ENCODE peak calls at places on chromosomes 16 and 17, in ten cellular contexts. W is HFFc6, J is thoracic aorta, X is HCT116, M is HAP-1, U is transverse colon, O is astrocyte of the spinal cord, P is germinal center, Y is NCI-H1092 treated with DMSO at 0.1 percent for 48 hours, Q is ELR. T is an unnamed sample.

GRCh38 chr17:29929006-29929543 is 953 bp downstream of the SSH2 start:
- DNase-seq in W (peak; percentile 38), J (no peak), X (no peak), M (peak; percentile 50), U (peak; percentile 56), O (peak; percentile 45), P (peak; percentile 7), Y (peak; percentile 61), Q (peak; percentile 75), T (no peak)

GRCh38 chr17:1186923-1187771 is 7.4 kb upstream of the ABR start:
- DNase-seq in W (peak; percentile 83), J (no peak), X (peak; percentile 72), M (peak; percentile 73), U (peak; percentile 86), O (peak; percentile 86), P (peak; percentile 76), Y (peak; percentile 13), Q (peak; percentile 86), T (peak; percentile 31)

GRCh38 chr16:56344518-56345405 is 80.6 kb downstream of the AMFR start:
- DNase-seq in W (no peak), J (no peak), X (no peak), M (no peak), U (no peak), O (no peak), P (no peak), Y (no peak), Q (no peak), T (no peak)

GRCh38 chr16:56493131-56493530 is 26.7 kb downstream of the BBS2 start:
- DNase-seq in W (no peak), J (no peak), X (no peak), M (no peak), U (no peak), O (no peak), P (no peak), Y (no peak), Q (no peak), T (no peak)

GRCh38 chr16:668519-669171 is 713 bp downstream of the RHOT2 start:
- DNase-seq in W (no peak), J (no peak), X (no peak), M (no peak), U (no peak), O (no peak), P (no peak), Y (no peak), Q (peak; percentile 40), T (no peak)

GRCh38 chr16:1346422-1347285 is 5.0 kb downstream of the TSR3 start:
- DNase-seq in W (no peak), J (no peak), X (no peak), M (no peak), U (no peak), O (no peak), P (no peak), Y (no peak), Q (no peak), T (no peak)

GRCh38 chr16:81885976-81886586 is 107.0 kb downstream of the PLCG2 start:
- DNase-seq in W (no peak), J (no peak), X (peak; percentile 40), M (peak; percentile 34), U (no peak), O (peak; percentile 22), P (peak; percentile 67), Y (no peak), Q (peak; percentile 60), T (no peak)

GRCh38 chr16:53091508-53092211 is 36.9 kb downstream of the CHD9 start:
- DNase-seq in W (peak; percentile 89), J (no peak), X (no peak), M (no peak), U (peak; percentile 42), O (peak; percentile 94), P (peak; percentile 56), Y (peak; percentile 92), Q (peak; percentile 87), T (no peak)

GRCh38 chr16:17983847-17984639 is 352.5 kb downstream of the NPIPA8 start:
- DNase-seq in W (no peak), J (no peak), X (no peak), M (no peak), U (no peak), O (no peak), P (no peak), Y (no peak), Q (no peak), T (no peak)

GRCh38 chr17:79155701-79156100 is 81.1 kb downstream of the ENGASE start:
- DNase-seq in W (no peak), J (no peak), X (no peak), M (no peak), U (no peak), O (no peak), P (no peak), Y (no peak), Q (no peak), T (no peak)

GRCh38 chr17:50818266-50818665 is 17.1 kb upstream of the WFIKKN2 start:
- DNase-seq in W (no peak), J (no peak), X (no peak), M (no peak), U (no peak), O (no peak), P (no peak), Y (no peak), Q (peak; percentile 62), T (no peak)

GRCh38 chr17:76074390-76075363 is at the start of gene GALR2:
- DNase-seq in W (no peak), J (no peak), X (no peak), M (no peak), U (no peak), O (no peak), P (no peak), Y (no peak), Q (no peak), T (no peak)

GRCh38 chr17:27384261-27384701 is 72.0 kb upstream of the KSR1 start:
- DNase-seq in W (peak; percentile 98), J (peak; percentile 69), X (no peak), M (no peak), U (peak; percentile 24), O (peak; percentile 96), P (no peak), Y (peak; percentile 60), Q (peak; percentile 98), T (peak; percentile 47)

GRCh38 chr16:9333515-9333914 is 242.1 kb downstream of the HAPSTR1 start:
- DNase-seq in W (no peak), J (no peak), X (no peak), M (no peak), U (no peak), O (no peak), P (no peak), Y (no peak), Q (no peak), T (no peak)

GRCh38 chr16:49876716-49877129 is 20.8 kb upstream of the ZNF423 start:
- DNase-seq in W (no peak), J (no peak), X (no peak), M (peak; percentile 60), U (peak; percentile 86), O (peak; percentile 25), P (peak; percentile 71), Y (peak; percentile 31), Q (peak; percentile 25), T (no peak)

GRCh38 chr17:17876959-17877547 is 40.3 kb upstream of the SREBF1 start:
- DNase-seq in W (peak; percentile 24), J (peak; percentile 16), X (no peak), M (no peak), U (no peak), O (peak; percentile 56), P (no peak), Y (no peak), Q (no peak), T (no peak)

GRCh38 chr16:83392743-83393142 is 415.0 kb upstream of the HSBP1 start:
- DNase-seq in W (no peak), J (no peak), X (no peak), M (no peak), U (no peak), O (no peak), P (no peak), Y (no peak), Q (peak; percentile 5), T (no peak)

GRCh38 chr17:81160306-81160705 is 5.0 kb upstream of the PVALEF start:
- DNase-seq in W (no peak), J (no peak), X (no peak), M (no peak), U (peak; percentile 41), O (no peak), P (no peak), Y (no peak), Q (no peak), T (no peak)